ENCODE peak calls at places on chromosomes 12 and 14, in seven cellular contexts. G, Q, U, Y, J, X and M are unnamed samples.
A peak's percentile ranks its signal among the peaks of the same experiment; 100 is the strongest.

GRCh38 chr12:19002192-19002591 is 127.3 kb upstream of the PLEKHA5 start:
- DNase-seq in G (no peak), Q (no peak), U (no peak), Y (no peak), J (no peak), X (no peak), M (no peak)

GRCh38 chr14:97709552-97709951 is 912.4 kb downstream of the VRK1 start:
- DNase-seq in G (no peak), Q (peak; percentile 60), U (no peak), Y (no peak), J (no peak), X (no peak), M (no peak)

GRCh38 chr14:55864890-55865655 is 253.1 kb upstream of the PELI2 start:
- DNase-seq in G (no peak), Q (no peak), U (no peak), Y (no peak), J (peak; percentile 76), X (no peak), M (no peak)

GRCh38 chr14:54814076-54814475 is 88.5 kb downstream of the GCH1 start:
- DNase-seq in G (no peak), Q (no peak), U (no peak), Y (no peak), J (peak; percentile 67), X (no peak), M (no peak)

GRCh38 chr14:59254146-59254910 is 65.9 kb downstream of the DAAM1 start:
- DNase-seq in G (no peak), Q (no peak), U (peak; percentile 90), Y (peak; percentile 73), J (no peak), X (no peak), M (peak; percentile 92)

GRCh38 chr12:19273482-19274330 is 144.2 kb downstream of the PLEKHA5 start:
- DNase-seq in G (peak; percentile 77), Q (peak; percentile 10), U (peak; percentile 89), Y (peak; percentile 75), J (no peak), X (peak; percentile 75), M (peak; percentile 83)

GRCh38 chr12:53755451-53756290 is 3.9 kb upstream of the CISTR start:
- DNase-seq in G (no peak), Q (no peak), U (no peak), Y (no peak), J (peak; percentile 82), X (no peak), M (no peak)

GRCh38 chr12:3103806-3104205 is 26.6 kb downstream of the TSPAN9 start:
- DNase-seq in G (no peak), Q (no peak), U (no peak), Y (no peak), J (no peak), X (no peak), M (no peak)

GRCh38 chr14:105060751-105061427 is 4.3 kb downstream of the GPR132 start:
- DNase-seq in G (no peak), Q (peak; percentile 18), U (no peak), Y (peak; percentile 68), J (peak; percentile 73), X (no peak), M (no peak)

GRCh38 chr12:104588048-104588942 is 131.5 kb downstream of the CHST11 start:
- DNase-seq in G (peak; percentile 79), Q (no peak), U (peak; percentile 52), Y (no peak), J (no peak), X (no peak), M (peak; percentile 49)

GRCh38 chr12:4979737-4980136 is 63.9 kb upstream of the KCNA5 start:
- DNase-seq in G (no peak), Q (no peak), U (no peak), Y (no peak), J (no peak), X (no peak), M (no peak)

GRCh38 chr12:46410495-46410894 is 37.9 kb upstream of the SLC38A2 start:
- DNase-seq in G (no peak), Q (no peak), U (no peak), Y (no peak), J (no peak), X (no peak), M (no peak)